ENCODE peak calls at places on chromosomes 16 and 17, in ten cellular contexts. A is effector memory CD8-positive, alpha-beta T cell; L is right cardiac atrium; I is activated T-cell treated with anti-CD3 and anti-CD28 coated beads, Interleukin-2, amount 50 U/mL, for 4 hours; P is SK-N-SH treated with all-trans-retinoic acid at 6 μM for 48 hours; S is memory B cell; U is GM23338; B is activated B cell treated with CpG ODN at 0.5 μM for 24 hours; F is CD4-positive, alpha-beta T cell; D is heart left ventricle. T is an unnamed sample.
A peak's percentile ranks its signal among the peaks of the same experiment; 100 is the strongest.

GRCh38 chr16:23996258-23996955 is 160.6 kb downstream of the PRKCB start:
- ATAC-seq in A (no peak), I (no peak), D (no peak), F (no peak), B (no peak), P (no peak), S (no peak), L (no peak), U (no peak), T (no peak)

GRCh38 chr17:27466376-27466747 is 10.1 kb downstream of the KSR1 start:
- ATAC-seq in A (peak; percentile 34), I (peak; percentile 11), B (peak; percentile 12), L (peak; percentile 43), U (peak; percentile 53), F (peak; percentile 65), D (no peak), P (no peak), S (peak; percentile 38), T (no peak)

GRCh38 chr16:66881014-66881417 is 701 bp downstream of the PDP2 start:
- ATAC-seq in F (no peak), B (no peak), A (peak; percentile 11), L (peak; percentile 1), D (peak; percentile 19), S (peak; percentile 2), I (peak; percentile 3), U (peak; percentile 37), P (peak; percentile 42), T (peak; percentile 25)

GRCh38 chr17:14732211-14732610 is 431.3 kb downstream of the HS3ST3B1 start:
- ATAC-seq in B (no peak), L (no peak), D (no peak), S (no peak), A (no peak), F (no peak), P (no peak), I (no peak), U (no peak), T (no peak)

GRCh38 chr16:10368984-10369551 is 16.8 kb upstream of the ATF7IP2 start:
- ATAC-seq in D (no peak), U (peak; percentile 40), A (no peak), P (no peak), S (no peak), B (no peak), F (no peak), L (no peak), I (no peak), T (peak; percentile 73)

GRCh38 chr16:14629612-14629918 is 495 bp downstream of the PARN start:
- ATAC-seq in P (no peak), A (no peak), I (peak; percentile 1), U (peak; percentile 3), S (no peak), D (no peak), L (no peak), B (no peak), F (no peak), T (no peak)

GRCh38 chr17:16419074-16419928 is 3.9 kb downstream of the TRPV2 start:
- ATAC-seq in A (peak; percentile 13), U (no peak), F (no peak), B (peak; percentile 22), S (peak; percentile 16), D (peak; percentile 25), I (peak; percentile 68), L (no peak), P (peak; percentile 86), T (peak; percentile 38)

GRCh38 chr17:41307647-41308046 is 1.5 kb downstream of the KRTAP16-1 start:
- ATAC-seq in L (no peak), A (no peak), P (no peak), I (no peak), S (no peak), U (no peak), F (no peak), B (no peak), D (no peak), T (no peak)

GRCh38 chr16:79677799-79678525 is 77.4 kb upstream of the MAF start:
- ATAC-seq in U (no peak), L (no peak), S (no peak), B (no peak), D (no peak), F (no peak), A (no peak), I (no peak), P (no peak), T (peak; percentile 95)

GRCh38 chr17:10652984-10653680 is 4.0 kb downstream of the MYH3 start:
- ATAC-seq in P (no peak), D (no peak), U (no peak), A (no peak), L (no peak), S (no peak), F (peak; percentile 55), B (no peak), I (peak; percentile 48), T (no peak)

GRCh38 chr17:61872099-61872498 is 8.8 kb upstream of the BRIP1 start:
- ATAC-seq in D (no peak), A (no peak), P (no peak), F (no peak), B (no peak), S (no peak), U (no peak), I (no peak), L (no peak), T (no peak)

GRCh38 chr17:57902800-57903759 is 52.1 kb downstream of the CUEDC1 start:
- ATAC-seq in P (peak; percentile 60), S (peak; percentile 61), A (no peak), U (no peak), B (peak; percentile 19), F (no peak), I (no peak), D (peak; percentile 76), L (peak; percentile 73), T (peak; percentile 87)

GRCh38 chr17:34242976-34243731 is 11.9 kb upstream of the CCL2 start:
- ATAC-seq in S (no peak), L (no peak), D (no peak), B (no peak), A (no peak), U (no peak), I (no peak), F (no peak), P (no peak), T (no peak)

GRCh38 chr17:32877164-32877764 is 340 bp upstream of the MYO1D start:
- ATAC-seq in L (peak; percentile 99), B (peak; percentile 94), P (peak; percentile 95), F (peak; percentile 93), I (peak; percentile 99), S (peak; percentile 90), D (peak; percentile 99), U (peak; percentile 84), A (peak; percentile 89), T (peak; percentile 98)

GRCh38 chr17:57514614-57515013 is 230.5 kb downstream of the CCDC182 start:
- ATAC-seq in I (no peak), L (no peak), A (no peak), D (no peak), S (no peak), U (no peak), F (no peak), B (no peak), P (no peak), T (no peak)

GRCh38 chr16:89829630-89830437 is 1.6 kb downstream of the SPIRE2 start:
- ATAC-seq in D (no peak), U (no peak), I (no peak), P (no peak), S (no peak), B (no peak), F (no peak), A (no peak), L (no peak), T (no peak)

GRCh38 chr16:11636172-11636721 is 32.0 kb upstream of the SNN start:
- ATAC-seq in U (peak; percentile 93), D (no peak), B (no peak), L (no peak), P (no peak), F (peak; percentile 93), S (peak; percentile 56), A (peak; percentile 18), I (no peak), T (peak; percentile 88)

GRCh38 chr16:70805380-70805779 is 4.4 kb upstream of the VAC14 start:
- ATAC-seq in S (no peak), A (no peak), P (no peak), U (no peak), B (no peak), L (no peak), D (no peak), I (no peak), F (no peak), T (no peak)

GRCh38 chr16:81699596-81699995 is 79.5 kb upstream of the PLCG2 start:
- ATAC-seq in P (no peak), I (no peak), U (no peak), L (no peak), A (no peak), F (no peak), D (no peak), S (no peak), B (no peak), T (no peak)

GRCh38 chr16:8951447-8952280 is 12.0 kb downstream of the USP7 start:
- ATAC-seq in A (peak; percentile 23), F (no peak), U (peak; percentile 11), D (no peak), B (peak; percentile 67), I (peak; percentile 56), L (no peak), P (no peak), S (peak; percentile 81), T (peak; percentile 42)

GRCh38 chr16:20910781-20911321 is 10.3 kb downstream of the LYRM1 start:
- ATAC-seq in U (no peak), L (peak; percentile 44), A (peak; percentile 17), B (no peak), D (peak; percentile 70), I (peak; percentile 79), S (no peak), F (no peak), P (peak; percentile 51), T (peak; percentile 89)

GRCh38 chr16:66516808-66517585 is 32.9 kb downstream of the TK2 start:
- ATAC-seq in U (no peak), B (peak; percentile 91), A (peak; percentile 90), P (peak; percentile 90), I (peak; percentile 85), F (peak; percentile 86), L (peak; percentile 96), S (peak; percentile 94), D (peak; percentile 95), T (peak; percentile 91)

GRCh38 chr17:63819131-63819530 is 8.1 kb upstream of the PSMC5 start:
- ATAC-seq in P (no peak), I (no peak), L (no peak), F (no peak), S (no peak), B (no peak), D (no peak), A (no peak), U (no peak), T (no peak)

GRCh38 chr17:37725601-37726146 is 19.2 kb downstream of the HNF1B start:
- ATAC-seq in U (peak; percentile 57), A (no peak), L (peak; percentile 26), P (no peak), I (no peak), S (no peak), D (no peak), F (no peak), B (no peak), T (no peak)

GRCh38 chr16:85635545-85636140 is 22.5 kb downstream of the GSE1 start:
- ATAC-seq in B (no peak), L (no peak), D (no peak), F (no peak), I (no peak), A (no peak), U (no peak), P (no peak), S (no peak), T (no peak)

GRCh38 chr16:27382187-27382855 is 19.7 kb upstream of the IL21R start:
- ATAC-seq in A (no peak), P (no peak), F (peak; percentile 59), U (no peak), S (peak; percentile 37), B (no peak), L (no peak), D (no peak), I (no peak), T (no peak)

GRCh38 chr17:45719335-45720071 is 64.6 kb upstream of the CRHR1 start:
- ATAC-seq in F (no peak), A (no peak), L (no peak), S (no peak), B (no peak), D (peak; percentile 63), P (peak; percentile 90), U (peak; percentile 78), I (no peak), T (peak; percentile 71)

GRCh38 chr17:73489333-73489732 is 154.9 kb downstream of the SDK2 start:
- ATAC-seq in B (no peak), F (no peak), I (no peak), P (no peak), S (no peak), L (no peak), U (no peak), A (no peak), D (no peak), T (no peak)